ENCODE peak calls at places on chromosomes 12 and 14, in seven cellular contexts. G is fibroblast of lung, A is GM23338, J is endothelial cell of umbilical vein, Q is HepG2, P is A673, L is GM12878. V is an unnamed sample.

GRCh38 chr14:88799522-88799921 is 6.8 kb upstream of the EML5 start:
- DNase-seq in Q (no peak), G (no peak), L (no peak), J (no peak), A (no peak), P (no peak), V (no peak)

GRCh38 chr12:94041833-94042232 is 106.5 kb upstream of the PLXNC1 start:
- DNase-seq in Q (no peak), A (no peak), G (no peak), L (no peak), P (peak; percentile 58), J (no peak), V (no peak)

GRCh38 chr12:56029666-56030293 is 8.9 kb downstream of the IKZF4 start:
- DNase-seq in J (peak; percentile 76), A (peak; percentile 84), Q (peak; percentile 71), P (peak; percentile 73), L (no peak), G (peak; percentile 76), V (no peak)

GRCh38 chr12:67237231-67237630 is 31.9 kb upstream of the CAND1 start:
- DNase-seq in G (no peak), A (peak; percentile 42), J (no peak), L (no peak), Q (peak; percentile 28), P (peak; percentile 14), V (peak; percentile 70)

GRCh38 chr14:52391866-52392600 is 77.9 kb downstream of the PTGER2 start:
- DNase-seq in A (no peak), L (no peak), P (no peak), Q (no peak), J (peak; percentile 6), G (peak; percentile 43), V (peak; percentile 68)

GRCh38 chr12:42756841-42757661 is 167.5 kb upstream of the PRICKLE1 start:
- DNase-seq in P (no peak), G (peak; percentile 57), L (no peak), Q (no peak), A (peak; percentile 92), J (peak; percentile 44), V (peak; percentile 98)

GRCh38 chr12:6312529-6313325 is 2.2 kb downstream of the PLEKHG6 start:
- DNase-seq in L (peak; percentile 94), G (no peak), Q (no peak), P (no peak), J (no peak), A (peak; percentile 68), V (peak; percentile 96)

GRCh38 chr14:55097894-55098560 is 31.0 kb upstream of the LGALS3 start:
- DNase-seq in G (no peak), A (no peak), J (no peak), P (no peak), L (peak; percentile 99), Q (no peak), V (peak; percentile 63)

GRCh38 chr14:33457021-33457420 is 493.9 kb downstream of the EGLN3 start:
- DNase-seq in A (no peak), G (no peak), Q (no peak), J (no peak), P (no peak), L (no peak), V (peak; percentile 50)

GRCh38 chr14:55448146-55448614 is 7.8 kb upstream of the TBPL2 start:
- DNase-seq in G (peak; percentile 86), P (peak; percentile 62), J (peak; percentile 96), L (no peak), A (no peak), Q (no peak), V (peak; percentile 94)

GRCh38 chr14:77040059-77040308 is 11.5 kb upstream of the IRF2BPL start:
- DNase-seq in Q (no peak), A (no peak), L (no peak), P (no peak), J (no peak), G (no peak), V (no peak)

GRCh38 chr12:117596968-117597367 is 235.5 kb upstream of the NOS1 start:
- DNase-seq in J (no peak), G (no peak), Q (no peak), L (no peak), A (no peak), P (no peak), V (no peak)

GRCh38 chr12:110599334-110599733 is 14.6 kb upstream of the TCTN1 start:
- DNase-seq in G (no peak), J (no peak), L (no peak), A (no peak), P (no peak), Q (no peak), V (no peak)

GRCh38 chr14:81023095-81023710 is 67.8 kb downstream of the TSHR start:
- DNase-seq in A (no peak), P (no peak), L (no peak), J (no peak), Q (no peak), G (no peak), V (no peak)

GRCh38 chr12:67621926-67622325 is 26.6 kb upstream of the DYRK2 start:
- DNase-seq in J (no peak), P (no peak), G (no peak), A (no peak), Q (no peak), L (no peak), V (no peak)

GRCh38 chr12:91139981-91140659 is 28.8 kb upstream of the LUM start:
- DNase-seq in L (no peak), A (no peak), P (peak; percentile 21), J (peak; percentile 27), G (peak; percentile 99), Q (no peak), V (peak; percentile 47)

GRCh38 chr12:40794087-40794486 is 101.8 kb downstream of the CNTN1 start:
- DNase-seq in A (no peak), J (no peak), L (no peak), Q (no peak), P (no peak), G (no peak), V (no peak)

GRCh38 chr12:52080403-52081201 is 1.1 kb downstream of the SMIM41 start:
- DNase-seq in L (no peak), A (no peak), P (no peak), G (no peak), Q (no peak), J (no peak), V (no peak)

GRCh38 chr14:21034707-21035106 is at the start of gene RNASE13:
- DNase-seq in A (no peak), G (no peak), J (no peak), Q (no peak), P (no peak), L (no peak), V (no peak)

GRCh38 chr12:10771132-10771733 is 31.2 kb downstream of the TAS2R7 start:
- DNase-seq in J (peak; percentile 69), Q (peak; percentile 24), P (peak; percentile 59), G (peak; percentile 66), L (no peak), A (peak; percentile 41), V (peak; percentile 20)

GRCh38 chr14:36588788-36589187 is 6.4 kb upstream of the NKX2-8 start:
- DNase-seq in J (no peak), P (no peak), Q (no peak), G (no peak), L (no peak), A (no peak), V (no peak)
- TF ChIP-seq EZH2 in J (no peak), P (no peak), Q (no peak), G (no peak), L (no peak), A (no peak), V (no peak)

GRCh38 chr12:75481774-75482173 is 1.2 kb downstream of the GLIPR1 start:
- DNase-seq in L (no peak), P (no peak), G (peak; percentile 90), A (no peak), J (no peak), Q (no peak), V (peak; percentile 55)
- H3K4me1 ChIP-seq in L (peaks cover 28% of the 10 kb centered on the region), P (peaks cover 28% of the 10 kb centered on the region), G (peaks cover 11% of the 10 kb centered on the region), A (peaks cover 12% of the 10 kb centered on the region), J (peaks cover 29% of the 10 kb centered on the region), Q (peaks cover 26% of the 10 kb centered on the region), V (peaks cover 41% of the 10 kb centered on the region)

GRCh38 chr14:73232984-73233383 is 4.3 kb upstream of the PAPLN start:
- DNase-seq in J (no peak), G (peak; percentile 23), P (no peak), Q (no peak), L (no peak), A (no peak), V (no peak)
- TF ChIP-seq CTCF in J (no peak), G (no peak), P (no peak), Q (no peak), L (no peak), A (peak; percentile 29), V (no peak)

DNA sequence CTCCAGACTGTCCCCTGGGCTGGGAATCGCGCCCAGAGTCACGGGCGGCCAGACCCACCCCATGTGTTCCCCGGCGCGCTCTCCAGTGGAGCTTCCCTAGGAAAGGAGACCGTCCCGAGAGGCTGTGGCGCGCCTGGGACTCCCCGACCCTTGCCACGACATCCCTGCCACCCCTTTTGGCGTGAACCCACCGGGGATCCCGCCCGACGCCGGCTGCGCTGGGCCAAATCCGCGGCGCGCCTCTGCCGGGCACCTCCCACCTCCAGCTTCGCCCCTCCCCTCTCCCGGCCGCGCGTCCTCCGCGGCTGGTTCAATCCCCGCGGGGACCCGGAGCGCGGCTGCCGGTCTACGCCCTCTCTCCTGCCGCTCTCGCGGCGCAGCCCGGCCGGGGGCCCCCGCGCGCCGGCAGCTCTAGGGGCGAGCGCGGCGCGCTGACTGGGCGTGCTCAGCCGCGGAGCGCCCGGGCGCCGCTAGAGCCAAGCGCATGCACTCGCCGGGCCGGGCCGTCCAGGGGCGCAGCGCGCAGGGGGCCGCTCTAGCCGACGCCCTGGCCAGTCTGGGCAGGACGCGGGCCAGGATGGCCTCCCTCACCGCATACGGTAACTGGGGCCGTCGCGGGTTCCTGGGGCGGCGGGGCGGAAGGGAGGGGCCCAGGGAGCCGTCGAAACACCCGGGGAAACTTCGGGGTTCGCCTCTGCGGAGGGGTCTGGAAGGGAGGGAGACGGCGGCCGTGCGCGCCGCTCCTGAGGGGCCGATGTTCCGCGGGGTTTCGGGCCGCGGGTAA is 77.4 kb upstream of the ANO4 start:
- DNase-seq in J (no peak), Q (no peak), A (peak; percentile 66), G (peak; percentile 13), L (no peak), P (peak; percentile 52), V (no peak)
- TF ChIP-seq EZH2 in J (no peak), Q (no peak), A (no peak), G (no peak), L (no peak), P (no peak), V (no peak)

DNA sequence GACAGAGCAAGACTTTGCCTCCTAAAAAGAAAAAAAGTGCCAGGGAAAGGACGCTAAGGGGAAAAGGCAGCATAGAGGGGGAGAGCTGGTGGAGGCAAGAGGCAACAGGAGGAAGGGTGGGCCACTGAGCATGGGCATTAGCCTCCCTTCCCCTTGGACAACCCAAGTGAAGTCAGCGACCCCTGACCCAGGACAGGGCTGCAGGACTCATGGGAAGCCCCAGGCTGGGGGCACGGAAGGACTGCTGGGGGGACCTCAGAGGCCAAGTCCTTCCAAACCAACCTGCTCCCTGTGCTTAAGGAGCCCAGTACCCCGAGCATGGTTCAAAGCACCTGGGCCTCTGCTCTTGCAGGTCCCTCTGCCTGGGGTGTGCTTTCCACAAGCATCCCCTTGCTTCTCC is 27.5 kb downstream of the CMKLR1 start:
- DNase-seq in G (no peak), Q (no peak), A (no peak), L (no peak), J (no peak), P (no peak), V (no peak)
- H3K4me1 ChIP-seq in G (no peaks in the 10 kb centered on the region), Q (peaks cover 68% of the 10 kb centered on the region), A (peaks cover 27% of the 10 kb centered on the region), L (peaks cover 90% of the 10 kb centered on the region), J (peaks cover 19% of the 10 kb centered on the region), P (no peaks in the 10 kb centered on the region), V (peaks cover 7% of the 10 kb centered on the region)

GRCh38 chr12:49465132-49465531 is 73.7 kb upstream of the KCNH3 start:
- DNase-seq in Q (no peak), P (no peak), A (no peak), G (no peak), L (no peak), J (no peak), V (no peak)
- TF ChIP-seq CTCF in Q (no peak), P (no peak), A (no peak), G (no peak), L (no peak), J (no peak), V (no peak)

V was measured in mammary epithelial cell.